ENCODE peak calls at places on chromosomes 11 and 22, in ten cellular contexts. A is cardiac fibroblast; E is heart left ventricle; U is skeletal muscle cell; J is stimulated activated CD4-positive, alpha-beta T cell treated with anti-CD3 and anti-CD28 coated beads, TNF-alpha, amount 100 ng/mL, for 1 hour; W is uterus; Z is choroid plexus epithelial cell; B is germinal center; M is NCI-H1694; N is stimulated activated naive CD8-positive, alpha-beta T cell treated with anti-CD3 and anti-CD28 coated beads, Interleukin-15, Interleukin-2, amounts not matched to agents 100 U/mL and 50 U/mL, for 24 hours. Y is an unnamed sample.

GRCh38 chr11:1400168-1401000 is 10.7 kb downstream of the BRSK2 start:
- DNase-seq in A (no peak), E (no peak), U (no peak), J (no peak), W (no peak), Z (no peak), B (no peak), M (no peak), N (no peak), Y (no peak)

GRCh38 chr11:92397356-92397755 is 172.7 kb downstream of the FAT3 start:
- DNase-seq in A (no peak), E (no peak), U (no peak), J (no peak), W (no peak), Z (no peak), B (no peak), M (no peak), N (no peak), Y (no peak)

GRCh38 chr22:29670615-29671014 is 49.2 kb upstream of the CABP7 start:
- DNase-seq in A (no peak), E (no peak), U (no peak), J (no peak), W (no peak), Z (no peak), B (no peak), M (no peak), N (no peak), Y (no peak)

GRCh38 chr11:33696931-33697638 is 3.5 kb downstream of the C11orf91 start:
- DNase-seq in A (no peak), E (no peak), U (no peak), J (no peak), W (no peak), Z (no peak), B (no peak), M (peak; percentile 86), N (no peak), Y (no peak)

GRCh38 chr11:45026835-45027234 is 76.2 kb upstream of the TP53I11 start:
- DNase-seq in A (no peak), E (no peak), U (no peak), J (no peak), W (no peak), Z (no peak), B (no peak), M (peak; percentile 48), N (no peak), Y (no peak)

GRCh38 chr22:19042285-19043110 is 79.7 kb downstream of the DGCR2 start:
- DNase-seq in A (no peak), E (no peak), U (no peak), J (no peak), W (no peak), Z (no peak), B (no peak), M (no peak), N (no peak), Y (no peak)

GRCh38 chr11:118625036-118625690 is 17.7 kb downstream of the PHLDB1 start:
- DNase-seq in A (no peak), E (no peak), U (no peak), J (no peak), W (no peak), Z (no peak), B (no peak), M (no peak), N (no peak), Y (no peak)

GRCh38 chr11:73386026-73386425 is 9.8 kb downstream of the RELT start:
- DNase-seq in A (no peak), E (peak; percentile 62), U (no peak), J (no peak), W (no peak), Z (no peak), B (peak; percentile 79), M (no peak), N (no peak), Y (no peak)

GRCh38 chr22:48237466-48237865 is 1475.0 kb downstream of the TBC1D22A start:
- DNase-seq in A (no peak), E (no peak), U (no peak), J (no peak), W (no peak), Z (no peak), B (no peak), M (no peak), N (no peak), Y (no peak)

GRCh38 chr22:50399751-50400331 is 56.7 kb downstream of the PPP6R2 start:
- DNase-seq in A (peak; percentile 14), E (peak; percentile 36), U (no peak), J (no peak), W (no peak), Z (peak; percentile 40), B (no peak), M (no peak), N (peak; percentile 42), Y (no peak)

GRCh38 chr11:9726313-9727022 is 62.6 kb downstream of the SWAP70 start:
- DNase-seq in A (no peak), E (no peak), U (peak; percentile 36), J (no peak), W (no peak), Z (peak; percentile 76), B (no peak), M (no peak), N (no peak), Y (peak; percentile 66)

GRCh38 chr11:62602141-62603071 is 741 bp upstream of the MTA2 start:
- DNase-seq in A (peak; percentile 79), E (peak; percentile 64), U (no peak), J (no peak), W (peak; percentile 67), Z (peak; percentile 75), B (peak; percentile 51), M (no peak), N (no peak), Y (no peak)

GRCh38 chr11:130181295-130182272 is 22.0 kb downstream of the ST14 start:
- DNase-seq in A (peak; percentile 61), E (no peak), U (peak; percentile 31), J (no peak), W (no peak), Z (peak; percentile 81), B (peak; percentile 74), M (no peak), N (no peak), Y (no peak)

GRCh38 chr22:46027219-46028068 is 50.5 kb upstream of the WNT7B start:
- DNase-seq in A (no peak), E (peak; percentile 78), U (no peak), J (no peak), W (peak; percentile 69), Z (no peak), B (no peak), M (no peak), N (no peak), Y (no peak)

GRCh38 chr22:42646569-42647525 is 2.3 kb downstream of the CYB5R3 start:
- DNase-seq in A (peak; percentile 67), E (peak; percentile 92), U (no peak), J (no peak), W (peak; percentile 55), Z (no peak), B (no peak), M (no peak), N (no peak), Y (no peak)

GRCh38 chr11:32893947-32894827 is 1.6 kb downstream of the QSER1 start:
- DNase-seq in A (peak; percentile 84), E (no peak), U (peak; percentile 61), J (no peak), W (no peak), Z (peak; percentile 90), B (peak; percentile 43), M (peak; percentile 91), N (peak; percentile 27), Y (peak; percentile 74)

GRCh38 chr11:45031912-45032519 is 81.3 kb upstream of the TP53I11 start:
- DNase-seq in A (no peak), E (no peak), U (no peak), J (no peak), W (no peak), Z (no peak), B (peak; percentile 79), M (no peak), N (no peak), Y (no peak)

GRCh38 chr11:120612363-120613263 is 101.1 kb downstream of the GRIK4 start:
- DNase-seq in A (peak; percentile 21), E (peak; percentile 77), U (no peak), J (no peak), W (no peak), Z (peak; percentile 57), B (no peak), M (no peak), N (peak; percentile 32), Y (no peak)

GRCh38 chr22:29710922-29711593 is 8.7 kb upstream of the CABP7 start:
- DNase-seq in A (peak; percentile 15), E (peak; percentile 86), U (no peak), J (no peak), W (no peak), Z (no peak), B (no peak), M (peak; percentile 27), N (no peak), Y (no peak)

GRCh38 chr22:37627545-37627944 is 11.9 kb upstream of the SH3BP1 start:
- DNase-seq in A (no peak), E (no peak), U (no peak), J (no peak), W (no peak), Z (no peak), B (peak; percentile 73), M (no peak), N (peak; percentile 60), Y (no peak)

GRCh38 chr22:42114721-42115120 is 15.9 kb downstream of the CYP2D6 start:
- DNase-seq in A (peak; percentile 26), E (no peak), U (no peak), J (no peak), W (no peak), Z (peak; percentile 39), B (no peak), M (no peak), N (peak; percentile 26), Y (no peak)

GRCh38 chr11:14308114-14308896 is 50.7 kb downstream of the RRAS2 start:
- DNase-seq in A (peak; percentile 68), E (no peak), U (no peak), J (no peak), W (no peak), Z (peak; percentile 83), B (no peak), M (peak; percentile 10), N (no peak), Y (peak; percentile 26)

GRCh38 chr11:7439921-7440320 is 45.4 kb upstream of the OLFML1 start:
- DNase-seq in A (no peak), E (no peak), U (no peak), J (no peak), W (no peak), Z (no peak), B (no peak), M (no peak), N (no peak), Y (no peak)

GRCh38 chr22:49502126-49502826 is 325.4 kb downstream of the BRD1 start:
- DNase-seq in A (no peak), E (no peak), U (no peak), J (no peak), W (no peak), Z (no peak), B (no peak), M (no peak), N (no peak), Y (peak; percentile 12)

GRCh38 chr22:49976439-49977175 is 16.0 kb downstream of the PIM3 start:
- DNase-seq in A (no peak), E (no peak), U (no peak), J (no peak), W (no peak), Z (no peak), B (peak; percentile 78), M (no peak), N (peak; percentile 63), Y (no peak)

GRCh38 chr11:58801974-58802545 is 42.4 kb downstream of the GLYATL2 start:
- DNase-seq in A (no peak), E (no peak), U (no peak), J (no peak), W (no peak), Z (no peak), B (no peak), M (no peak), N (no peak), Y (no peak)

GRCh38 chr11:126736682-126737404 is 263.7 kb downstream of the KIRREL3 start:
- DNase-seq in A (no peak), E (no peak), U (no peak), J (no peak), W (no peak), Z (no peak), B (no peak), M (no peak), N (no peak), Y (no peak)

Y was measured in astrocyte of the cerebellum.